ENCODE peak calls at places on chromosomes 2 and 18, in seven cellular contexts. F, S, W, L, I, X and Q are unnamed samples.

GRCh38 chr2:46701152-46701551 is 214.5 kb downstream of the MCFD2 start:
- DNase-seq in F (no peak), I (no peak), W (no peak), S (no peak), L (no peak), X (no peak), Q (no peak)

GRCh38 chr2:12750166-12750905 is 33.6 kb downstream of the TRIB2 start:
- DNase-seq in W (no peak), F (no peak), I (no peak), X (no peak), S (no peak), L (no peak), Q (no peak)

GRCh38 chr2:51673628-51674027 is 641.7 kb upstream of the NRXN1 start:
- DNase-seq in L (no peak), I (no peak), X (no peak), W (no peak), F (no peak), S (no peak), Q (no peak)

GRCh38 chr2:46163804-46164569 is 133.2 kb upstream of the EPAS1 start:
- DNase-seq in X (no peak), S (no peak), L (no peak), I (no peak), F (no peak), W (no peak), Q (no peak)

GRCh38 chr18:43161528-43161927 is 46.0 kb upstream of the RIT2 start:
- DNase-seq in F (no peak), S (no peak), W (no peak), L (no peak), I (no peak), X (no peak), Q (no peak)

GRCh38 chr2:109284816-109285215 is 155.8 kb downstream of the SH3RF3 start:
- DNase-seq in W (no peak), L (no peak), I (no peak), F (peak), X (peak), S (no peak), Q (no peak)

GRCh38 chr2:120650022-120650644 is 85.5 kb upstream of the GLI2 start:
- DNase-seq in W (no peak), F (no peak), L (no peak), I (no peak), X (no peak), S (no peak), Q (no peak)

GRCh38 chr18:54043484-54044256 is 180.8 kb downstream of the MBD2 start:
- DNase-seq in F (no peak), L (no peak), S (no peak), I (no peak), W (no peak), X (no peak), Q (no peak)

GRCh38 chr2:86703704-86704370 is 16.3 kb upstream of the RMND5A start:
- DNase-seq in I (no peak), F (peak), L (peak), X (peak), W (no peak), S (peak), Q (no peak)

GRCh38 chr2:45909677-45910191 is 258.3 kb downstream of the PRKCE start:
- DNase-seq in X (no peak), F (peak), S (no peak), I (peak), L (peak), W (no peak), Q (peak)

GRCh38 chr2:23359631-23360567 is 25.1 kb upstream of the KLHL29 start:
- DNase-seq in W (no peak), F (peak), S (no peak), I (no peak), L (no peak), X (no peak), Q (no peak)

GRCh38 chr18:26549103-26549485 is 741 bp upstream of the KCTD1 start:
- DNase-seq in F (no peak), X (no peak), I (peak), W (no peak), S (no peak), L (peak), Q (peak)

GRCh38 chr18:10860937-10861336 is 288.4 kb downstream of the PIEZO2 start:
- DNase-seq in W (no peak), S (no peak), L (no peak), F (no peak), I (no peak), X (no peak), Q (no peak)

GRCh38 chr2:219122197-219122965 is 38.2 kb downstream of the NHEJ1 start:
- DNase-seq in L (peak), I (no peak), F (no peak), S (no peak), W (no peak), X (no peak), Q (no peak)

GRCh38 chr2:27069961-27070618 is 1.4 kb downstream of the OST4 start:
- DNase-seq in S (no peak), X (no peak), L (no peak), I (no peak), F (no peak), W (no peak), Q (no peak)

GRCh38 chr18:61360440-61361383 is 27.5 kb downstream of the CDH20 start:
- DNase-seq in X (no peak), W (no peak), I (no peak), L (no peak), F (no peak), S (no peak), Q (peak)

GRCh38 chr2:33111002-33111446 is 164.3 kb downstream of the LTBP1 start:
- DNase-seq in F (no peak), S (peak), L (no peak), X (no peak), I (no peak), W (no peak), Q (no peak)

GRCh38 chr18:55078289-55078916 is 119.1 kb upstream of the CCDC68 start:
- DNase-seq in X (no peak), F (no peak), L (no peak), S (no peak), I (no peak), W (no peak), Q (no peak)

GRCh38 chr2:157418215-157418614 is 25.7 kb downstream of the CYTIP start:
- DNase-seq in F (no peak), I (no peak), W (no peak), X (no peak), S (no peak), L (no peak), Q (no peak)

GRCh38 chr2:144378551-144378950 is 141.4 kb downstream of the ZEB2 start:
- DNase-seq in W (no peak), L (no peak), X (no peak), S (no peak), I (no peak), F (no peak), Q (no peak)

GRCh38 chr2:163132850-163133249 is 294.3 kb upstream of the KCNH7 start:
- DNase-seq in F (no peak), X (no peak), W (no peak), L (no peak), S (no peak), I (no peak), Q (no peak)

GRCh38 chr2:233129351-233129978 is 69.3 kb downstream of the INPP5D start:
- DNase-seq in S (no peak), I (no peak), L (no peak), X (no peak), F (no peak), W (no peak), Q (no peak)

GRCh38 chr2:150811259-150811912 is 323.9 kb upstream of the RND3 start:
- DNase-seq in S (no peak), I (no peak), L (peak), W (no peak), F (no peak), X (no peak), Q (no peak)

GRCh38 chr18:36470896-36471295 is 173.4 kb downstream of the FHOD3 start:
- DNase-seq in W (no peak), S (no peak), X (no peak), L (no peak), F (no peak), I (no peak), Q (no peak)

GRCh38 chr2:170266358-170266757 is 88.4 kb downstream of the MYO3B start:
- DNase-seq in F (no peak), W (no peak), I (no peak), X (no peak), L (no peak), S (no peak), Q (no peak)

GRCh38 chr2:106827178-106827577 is 58.8 kb downstream of the ST6GAL2 start:
- DNase-seq in L (no peak), W (no peak), S (no peak), I (no peak), F (no peak), X (no peak), Q (no peak)

GRCh38 chr2:218648473-218649100 is 10.8 kb downstream of the ZNF142 start:
- DNase-seq in W (no peak), X (no peak), F (peak), L (peak), S (no peak), I (no peak), Q (peak)

GRCh38 chr2:8171608-8172007 is 510.2 kb upstream of the ID2 start:
- DNase-seq in L (no peak), I (no peak), F (no peak), X (no peak), W (no peak), S (no peak), Q (no peak)

GRCh38 chr2:9565436-9566153 is 10.0 kb upstream of the ADAM17 start:
- DNase-seq in L (peak), I (no peak), W (peak), F (peak), S (peak), X (peak), Q (no peak)

GRCh38 chr2:9573013-9573708 is 17.5 kb upstream of the ADAM17 start:
- DNase-seq in S (no peak), F (no peak), W (no peak), L (no peak), X (no peak), I (no peak), Q (no peak)

GRCh38 chr2:9573840-9574239 is 18.2 kb upstream of the ADAM17 start:
- DNase-seq in S (no peak), W (no peak), L (no peak), X (no peak), F (no peak), I (no peak), Q (no peak)

GRCh38 chr2:9574314-9574713 is 18.7 kb upstream of the ADAM17 start:
- DNase-seq in L (no peak), X (no peak), I (no peak), S (no peak), F (no peak), W (no peak), Q (no peak)

GRCh38 chr2:9570182-9571060 is 14.8 kb upstream of the ADAM17 start:
- DNase-seq in F (no peak), L (no peak), I (no peak), S (no peak), X (no peak), W (no peak), Q (no peak)
- TF ChIP-seq CTCF in F (no peak), L (no peak), I (no peak), S (no peak), X (no peak), W (no peak), Q (peak)

GRCh38 chr2:25293958-25294513 is 47.7 kb downstream of the DNMT3A start:
- DNase-seq in L (no peak), W (no peak), I (no peak), S (no peak), X (no peak), F (no peak), Q (no peak)
- TF ChIP-seq CTCF in L (no peak), W (no peak), I (no peak), S (no peak), X (no peak), F (no peak), Q (no peak)

GRCh38 chr2:53778536-53779162 is 8.1 kb downstream of the ASB3 start:
- DNase-seq in F (no peak), S (no peak), W (no peak), L (no peak), X (no peak), I (no peak), Q (no peak)
- TF ChIP-seq CTCF in F (no peak), S (no peak), W (no peak), L (no peak), X (no peak), I (no peak), Q (no peak)

GRCh38 chr2:149594411-149594810 is 6.8 kb upstream of the MMADHC start:
- DNase-seq in I (no peak), W (no peak), X (no peak), L (no peak), F (no peak), S (no peak), Q (no peak)

GRCh38 chr2:149598014-149598395 is 10.4 kb upstream of the MMADHC start:
- DNase-seq in W (no peak), S (no peak), F (no peak), L (no peak), X (no peak), I (no peak), Q (no peak)

GRCh38 chr2:149596471-149596870 is 8.9 kb upstream of the MMADHC start:
- DNase-seq in I (no peak), S (no peak), W (no peak), X (no peak), L (no peak), F (no peak), Q (no peak)

GRCh38 chr2:149597050-149598013 is 9.8 kb upstream of the MMADHC start:
- DNase-seq in X (peak), L (peak), S (no peak), I (no peak), W (no peak), F (peak), Q (peak)

DNA sequence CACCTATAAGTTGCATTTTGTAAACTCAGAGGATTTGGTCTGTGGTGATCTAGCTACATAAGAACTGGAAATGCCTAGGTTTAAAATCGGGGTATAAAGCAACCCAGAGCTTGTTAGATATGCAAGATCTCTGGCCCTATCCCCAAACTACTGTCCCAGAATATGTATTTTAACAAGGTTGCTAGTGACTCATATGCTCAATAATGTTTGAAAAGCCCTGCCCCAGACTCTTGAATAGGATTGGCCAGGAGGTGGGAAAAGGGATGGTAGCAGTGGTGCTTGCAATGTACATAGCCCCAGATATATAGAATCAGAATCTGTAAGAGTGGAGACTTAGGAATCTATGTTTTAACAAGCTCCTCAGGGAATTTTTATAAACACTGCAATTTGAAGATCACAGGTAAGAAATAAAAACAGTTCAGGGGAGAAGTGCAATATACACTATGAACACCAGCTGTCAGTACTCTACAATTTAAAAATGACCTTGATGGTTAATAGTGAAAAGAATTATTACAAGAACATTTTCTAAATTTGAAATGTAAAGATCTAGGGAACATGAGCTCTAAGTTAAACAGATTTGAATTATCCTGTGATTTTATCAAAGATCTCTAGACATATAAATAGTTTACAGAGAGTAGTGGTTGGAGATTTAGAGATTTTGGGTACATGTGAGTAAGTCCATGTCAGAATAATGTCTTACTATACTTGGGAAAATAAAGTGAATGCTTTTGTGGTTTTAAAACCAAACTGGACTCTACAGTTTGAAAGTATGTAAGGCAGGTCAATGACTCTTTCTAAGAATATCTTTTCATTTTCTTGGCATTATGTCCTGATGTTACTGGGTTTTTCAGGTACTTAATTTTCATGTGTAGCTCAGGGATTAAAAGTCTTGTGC is 7.7 kb upstream of the MMADHC start:
- DNase-seq in F (no peak), L (no peak), I (no peak), W (no peak), S (no peak), X (no peak), Q (no peak)
- TF ChIP-seq CTCF in F (peak), L (no peak), I (no peak), W (no peak), S (peak), X (no peak), Q (no peak)

DNA sequence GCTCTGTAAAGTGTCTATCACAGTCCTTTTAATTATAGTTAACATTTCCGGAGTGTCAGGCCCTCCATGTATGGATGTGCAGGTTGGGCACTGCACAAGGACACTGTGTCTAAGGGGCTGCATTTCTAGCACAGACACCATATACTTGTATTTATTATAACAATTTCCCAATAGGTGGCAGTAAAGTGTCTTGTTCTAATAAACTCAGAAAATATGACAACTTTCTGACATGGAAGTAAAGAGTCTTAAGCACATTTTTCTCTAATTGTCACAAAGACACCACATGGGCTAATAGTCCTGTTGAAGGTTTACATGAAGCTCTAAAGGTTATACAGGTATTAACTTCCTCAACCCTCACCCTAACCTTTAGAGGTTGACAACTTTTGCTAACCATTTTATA is 156.6 kb downstream of the DYSF start:
- DNase-seq in X (no peak), W (no peak), L (no peak), I (no peak), F (peak), S (peak), Q (no peak)
- TF ChIP-seq CTCF in X (peak), W (peak), L (peak), I (peak), F (peak), S (peak), Q (no peak)